ENCODE peak calls at places on chromosomes 16 and 17, in six cellular contexts. L, R, F, U, D and T are unnamed samples.
A peak's percentile ranks its signal among the peaks of the same experiment; 100 is the strongest.

GRCh38 chr16:68367034-68367433 is 56.2 kb downstream of the PRMT7 start:
- DNase-seq in L (no peak), R (no peak), F (peak; percentile 89), U (no peak), D (no peak), T (peak; percentile 51)

GRCh38 chr17:1201132-1201702 is 21.4 kb upstream of the ABR start:
- DNase-seq in L (peak; percentile 15), R (no peak), F (no peak), U (no peak), D (peak; percentile 40), T (no peak)

GRCh38 chr17:7656958-7657715 is 6.4 kb downstream of the ATP1B2 start:
- DNase-seq in L (no peak), R (peak; percentile 69), F (peak; percentile 77), U (peak; percentile 5), D (no peak), T (no peak)

GRCh38 chr16:81905277-81905676 is 106.0 kb downstream of the SDR42E1 start:
- DNase-seq in L (no peak), R (no peak), F (peak; percentile 24), U (no peak), D (no peak), T (no peak)

GRCh38 chr17:76452102-76452645 is 778 bp downstream of the UBE2O start:
- DNase-seq in L (peak; percentile 4), R (no peak), F (no peak), U (no peak), D (no peak), T (no peak)

GRCh38 chr16:55832788-55833583 is at the start of gene CES1:
- DNase-seq in L (no peak), R (peak; percentile 85), F (no peak), U (no peak), D (no peak), T (no peak)

GRCh38 chr17:40559016-40559853 is 6.0 kb downstream of the CCR7 start:
- DNase-seq in L (no peak), R (no peak), F (no peak), U (no peak), D (no peak), T (no peak)

GRCh38 chr17:49904904-49905303 is 57.0 kb upstream of the TAC4 start:
- DNase-seq in L (no peak), R (no peak), F (no peak), U (no peak), D (no peak), T (no peak)

GRCh38 chr17:1197379-1197778 is 17.6 kb upstream of the ABR start:
- DNase-seq in L (no peak), R (peak; percentile 79), F (no peak), U (peak; percentile 18), D (no peak), T (no peak)

GRCh38 chr17:74157366-74157765 is 46.1 kb upstream of the RPL38 start:
- DNase-seq in L (no peak), R (no peak), F (no peak), U (no peak), D (no peak), T (no peak)

GRCh38 chr17:30808785-30809286 is 15.7 kb downstream of the CRLF3 start:
- DNase-seq in L (peak; percentile 15), R (no peak), F (no peak), U (no peak), D (no peak), T (no peak)

GRCh38 chr17:76726766-76727718 is at the start of gene METTL23:
- DNase-seq in L (peak; percentile 69), R (peak; percentile 93), F (peak; percentile 77), U (peak; percentile 66), D (peak; percentile 89), T (peak; percentile 71)

GRCh38 chr17:32142857-32143524 is 689 bp downstream of the RHOT1 start:
- DNase-seq in L (no peak), R (no peak), F (peak; percentile 79), U (peak; percentile 79), D (no peak), T (peak; percentile 71)

GRCh38 chr16:85451646-85452363 is 161.3 kb upstream of the GSE1 start:
- DNase-seq in L (no peak), R (no peak), F (no peak), U (no peak), D (no peak), T (no peak)

GRCh38 chr17:34850023-34850422 is 111.2 kb downstream of the CCT6B start:
- DNase-seq in L (no peak), R (no peak), F (no peak), U (no peak), D (no peak), T (peak; percentile 4)

GRCh38 chr17:52138350-52138749 is 20.2 kb downstream of the CA10 start:
- DNase-seq in L (no peak), R (no peak), F (no peak), U (no peak), D (no peak), T (no peak)

GRCh38 chr17:51645056-51645455 is 384.7 kb downstream of the UTP18 start:
- DNase-seq in L (no peak), R (no peak), F (no peak), U (no peak), D (no peak), T (no peak)

GRCh38 chr16:30949655-30950515 is 1.0 kb downstream of the ORAI3 start:
- DNase-seq in L (peak; percentile 13), R (peak; percentile 88), F (no peak), U (peak; percentile 75), D (no peak), T (peak; percentile 95)

GRCh38 chr17:79574656-79575055 is 36.2 kb downstream of the RBFOX3 start:
- DNase-seq in L (no peak), R (no peak), F (no peak), U (no peak), D (no peak), T (no peak)

GRCh38 chr16:23359092-23359760 is 57.1 kb downstream of the SCNN1B start:
- DNase-seq in L (no peak), R (peak; percentile 23), F (no peak), U (no peak), D (no peak), T (peak; percentile 23)

GRCh38 chr17:33284022-33284421 is 9.1 kb downstream of the ASIC2 start:
- DNase-seq in L (no peak), R (no peak), F (no peak), U (peak; percentile 84), D (no peak), T (peak; percentile 84)

GRCh38 chr17:73551756-73552155 is 92.5 kb downstream of the SDK2 start:
- DNase-seq in L (no peak), R (no peak), F (no peak), U (no peak), D (no peak), T (no peak)

GRCh38 chr17:41930009-41930832 is at the start of gene ODAD4:
- DNase-seq in L (peak; percentile 95), R (peak; percentile 97), F (peak; percentile 97), U (peak; percentile 98), D (peak; percentile 96), T (peak; percentile 99)

GRCh38 chr17:1720856-1721386 is 3.6 kb upstream of the WDR81 start:
- DNase-seq in L (peak; percentile 59), R (peak; percentile 80), F (peak; percentile 29), U (peak; percentile 41), D (peak; percentile 45), T (peak; percentile 75)

GRCh38 chr17:27398691-27399090 is 57.6 kb upstream of the KSR1 start:
- DNase-seq in L (no peak), R (peak; percentile 12), F (no peak), U (no peak), D (no peak), T (no peak)

GRCh38 chr17:60599220-60599619 is 773 bp upstream of the PPM1D start:
- DNase-seq in L (no peak), R (no peak), F (no peak), U (no peak), D (no peak), T (no peak)